ENCODE peak calls at places on chromosomes 13 and 19, in four cellular contexts. U is A549, Q is K562, Z is SK-N-SH. T is an unnamed sample.

GRCh38 chr19:4268816-4269430 is 10.1 kb upstream of the SHD start:
- DNase-seq in U (no peak), Q (no peak), Z (no peak), T (no peak)

GRCh38 chr13:73860501-73860900 is 273.7 kb downstream of the KLF12 start:
- DNase-seq in U (no peak), Q (no peak), Z (no peak), T (no peak)

GRCh38 chr19:43467730-43468129 is 2.3 kb upstream of the LYPD3 start:
- DNase-seq in U (no peak), Q (no peak), Z (no peak), T (no peak)

GRCh38 chr19:17159466-17160393 is 55.4 kb upstream of the USE1 start:
- DNase-seq in U (no peak), Q (no peak), Z (no peak), T (no peak)

GRCh38 chr13:49304763-49305695 is 57.3 kb downstream of the CDADC1 start:
- DNase-seq in U (no peak), Q (no peak), Z (no peak), T (no peak)

GRCh38 chr19:49492573-49493411 is 3.4 kb upstream of the RPS11 start:
- DNase-seq in U (no peak), Q (peak; percentile 4), Z (no peak), T (no peak)

GRCh38 chr19:39196320-39196719 is 444 bp upstream of the NCCRP1 start:
- DNase-seq in U (no peak), Q (no peak), Z (no peak), T (no peak)

GRCh38 chr19:18091217-18091608 is 4.5 kb upstream of the IL12RB1 start:
- DNase-seq in U (no peak), Q (peak; percentile 60), Z (no peak), T (peak; percentile 94)

GRCh38 chr13:53198017-53198416 is 169.4 kb downstream of the OLFM4 start:
- DNase-seq in U (no peak), Q (no peak), Z (peak; percentile 57), T (no peak)

GRCh38 chr19:1505991-1506881 is 6.6 kb downstream of the ADAMTSL5 start:
- DNase-seq in U (no peak), Q (no peak), Z (no peak), T (no peak)

GRCh38 chr19:1509589-1510441 is 3.0 kb downstream of the ADAMTSL5 start:
- DNase-seq in U (no peak), Q (no peak), Z (no peak), T (no peak)

GRCh38 chr19:1507192-1507660 is 5.6 kb downstream of the ADAMTSL5 start:
- DNase-seq in U (no peak), Q (no peak), Z (no peak), T (no peak)

GRCh38 chr19:1508507-1508856 is 4.3 kb downstream of the ADAMTSL5 start:
- DNase-seq in U (no peak), Q (no peak), Z (no peak), T (no peak)

DNA sequence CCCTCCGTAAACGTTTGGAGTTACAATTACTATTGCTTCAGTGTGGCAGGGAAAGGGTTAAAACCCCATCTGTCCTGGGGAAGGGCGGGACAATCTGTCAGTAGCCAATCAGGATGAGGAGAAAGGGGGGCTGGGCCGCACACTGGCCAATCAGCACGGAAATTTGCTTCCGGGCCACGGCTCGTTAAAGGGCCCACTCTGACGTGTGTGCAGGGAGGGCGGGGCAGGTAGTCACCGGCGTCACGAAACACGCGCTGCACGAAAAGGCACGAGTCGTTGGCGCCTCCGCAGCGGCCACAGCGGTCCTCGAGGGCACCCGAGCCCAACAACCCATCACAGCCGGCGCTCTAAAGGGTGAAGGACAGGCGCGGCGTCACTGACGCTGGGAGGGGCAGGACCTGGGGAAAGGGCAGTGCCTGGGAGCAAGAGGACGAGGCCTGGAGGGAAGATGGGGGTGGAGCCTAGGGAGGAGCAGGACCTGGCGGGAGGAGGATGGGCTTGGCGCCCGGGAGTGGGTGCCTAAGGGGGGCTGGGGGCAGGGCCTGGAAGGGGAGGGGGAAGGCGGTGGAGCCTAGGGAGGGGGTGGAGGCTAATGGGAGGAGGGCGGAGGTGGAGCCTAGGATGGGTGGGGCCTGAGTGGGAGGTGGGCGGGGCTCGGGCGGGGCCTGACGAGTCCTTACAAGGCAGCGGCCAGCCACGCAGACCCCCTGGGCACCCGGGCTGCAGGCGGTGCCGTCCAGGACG is 4.9 kb downstream of the ADAMTSL5 start:
- DNase-seq in U (peak; percentile 97), Q (peak; percentile 99), Z (peak; percentile 100), T (peak; percentile 76)
- TF ChIP-seq REST in U (no peak), Q (no peak), Z (peak; percentile 6), T (no peak)

GRCh38 chr13:102940770-102941169 is 94.9 kb downstream of the ERCC5 start:
- DNase-seq in U (no peak), Q (no peak), Z (no peak), T (no peak)

GRCh38 chr13:102948006-102948405 is 102.2 kb downstream of the ERCC5 start:
- DNase-seq in U (no peak), Q (no peak), Z (no peak), T (no peak)

GRCh38 chr13:102944821-102945220 is 99.0 kb downstream of the ERCC5 start:
- DNase-seq in U (no peak), Q (no peak), Z (no peak), T (no peak)

GRCh38 chr13:102940143-102940542 is 94.3 kb downstream of the ERCC5 start:
- DNase-seq in U (no peak), Q (no peak), Z (no peak), T (no peak)

GRCh38 chr13:102945324-102945815 is 99.5 kb downstream of the ERCC5 start:
- DNase-seq in U (no peak), Q (no peak), Z (no peak), T (no peak)
- H3K27ac ChIP-seq in U (no peak overlapping the region), Q (no peak overlapping the region), Z (no peak overlapping the region), T (no peak overlapping the region)

GRCh38 chr13:19862511-19863313 is 737 bp downstream of the ZMYM5 start:
- DNase-seq in U (no peak), Q (peak; percentile 32), Z (no peak), T (peak; percentile 45)

GRCh38 chr13:19864339-19865309 is 1.2 kb upstream of the ZMYM5 start:
- DNase-seq in U (peak; percentile 55), Q (peak; percentile 14), Z (peak; percentile 64), T (no peak)

GRCh38 chr13:19864018-19864338 is 529 bp upstream of the ZMYM5 start:
- DNase-seq in U (no peak), Q (peak; percentile 65), Z (peak; percentile 75), T (peak; percentile 61)

GRCh38 chr13:19861762-19862161 is 1.7 kb downstream of the ZMYM5 start:
- DNase-seq in U (no peak), Q (no peak), Z (no peak), T (no peak)

GRCh38 chr13:19863323-19864017 is at the start of gene ZMYM5:
- DNase-seq in U (peak; percentile 83), Q (peak; percentile 91), Z (peak; percentile 96), T (peak; percentile 92)
- TF ChIP-seq REST in U (no peak), Q (no peak), Z (no peak), T (peak; percentile 19)

GRCh38 chr13:93767917-93768422 is 541.4 kb downstream of the GPC6 start:
- DNase-seq in U (no peak), Q (no peak), Z (no peak), T (no peak)

GRCh38 chr13:93769126-93769525 is 542.5 kb downstream of the GPC6 start:
- DNase-seq in U (no peak), Q (no peak), Z (no peak), T (no peak)

GRCh38 chr13:93771782-93772181 is 545.2 kb downstream of the GPC6 start:
- DNase-seq in U (no peak), Q (no peak), Z (no peak), T (no peak)

GRCh38 chr13:93769607-93770006 is 543.0 kb downstream of the GPC6 start:
- DNase-seq in U (no peak), Q (no peak), Z (no peak), T (no peak)

DNA sequence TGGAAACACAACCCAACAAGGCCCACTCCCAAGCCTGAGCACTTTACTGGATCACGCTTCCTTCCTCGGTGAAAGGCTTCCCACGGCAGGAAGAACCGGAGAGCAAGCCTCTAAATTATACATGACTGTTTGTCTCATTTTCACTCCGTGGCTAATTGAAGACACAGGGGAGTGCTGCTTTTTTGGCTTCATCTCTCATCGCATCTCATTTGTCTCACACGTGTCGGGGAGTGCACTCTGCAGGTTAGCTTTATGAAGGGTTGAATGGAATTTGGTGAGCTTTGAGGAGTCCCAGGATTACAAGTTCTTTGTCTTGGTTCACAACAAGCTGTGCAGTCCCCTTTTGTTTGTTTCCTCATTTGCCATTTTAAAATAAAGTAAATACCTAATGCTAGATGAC is 544.6 kb downstream of the GPC6 start:
- DNase-seq in U (no peak), Q (no peak), Z (no peak), T (no peak)
- H3K27ac ChIP-seq in U (no peak overlapping the region), Q (no peak overlapping the region), Z (no peak overlapping the region), T (no peak overlapping the region)

GRCh38 chr19:15631817-15632216 is 8.9 kb upstream of the CYP4F3 start:
- DNase-seq in U (peak; percentile 13), Q (peak; percentile 88), Z (peak; percentile 47), T (peak; percentile 39)
- TF ChIP-seq REST in U (peak; percentile 77), Q (peak; percentile 90), Z (peak; percentile 96), T (peak; percentile 91)

DNA sequence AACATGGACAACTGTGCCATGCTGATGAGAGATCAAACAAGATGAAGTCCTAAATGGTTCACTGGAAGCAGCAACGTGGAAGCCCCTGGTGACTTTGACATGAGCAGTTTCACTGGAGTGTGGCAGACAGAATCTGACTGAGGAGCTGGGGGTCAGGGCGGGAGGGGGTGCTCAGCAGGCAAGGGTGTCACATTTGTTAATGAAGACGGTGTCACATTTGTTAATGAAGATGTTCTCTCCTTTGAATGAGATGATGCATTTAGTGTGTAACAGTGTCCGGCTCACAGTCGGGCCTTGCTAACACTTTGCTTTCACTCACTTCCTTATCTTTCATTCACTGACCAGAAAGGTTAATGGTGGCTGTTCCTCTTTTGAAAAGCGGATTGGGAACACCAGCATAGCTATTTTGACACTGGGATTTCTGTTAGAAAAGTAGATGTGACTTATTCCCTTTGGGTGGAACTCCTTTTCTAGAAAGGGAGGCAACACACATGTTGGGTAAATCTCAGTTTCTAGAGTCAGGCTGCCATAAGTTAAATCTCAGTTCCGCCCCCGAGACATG is 693.7 kb downstream of the UQCRFS1 start:
- DNase-seq in U (no peak), Q (no peak), Z (no peak), T (no peak)
- H3K27ac ChIP-seq in U (no peak overlapping the region), Q (peak overlapping the region; percentile 80), Z (no peak overlapping the region), T (no peak overlapping the region)

GRCh38 chr19:13795595-13796300 is 505 bp downstream of the ZSWIM4 start:
- DNase-seq in U (peak; percentile 20), Q (peak; percentile 69), Z (peak; percentile 56), T (no peak)

GRCh38 chr19:13794388-13794751 is 873 bp upstream of the ZSWIM4 start:
- DNase-seq in U (no peak), Q (no peak), Z (no peak), T (no peak)

GRCh38 chr19:13797058-13797440 is 1.8 kb downstream of the ZSWIM4 start:
- DNase-seq in U (no peak), Q (no peak), Z (no peak), T (no peak)

GRCh38 chr19:13796301-13797057 is 1.2 kb downstream of the ZSWIM4 start:
- DNase-seq in U (peak; percentile 68), Q (peak; percentile 8), Z (peak; percentile 43), T (no peak)

GRCh38 chr19:13794752-13795589 is at the start of gene ZSWIM4:
- DNase-seq in U (peak; percentile 86), Q (peak; percentile 98), Z (peak; percentile 98), T (peak; percentile 99)
- TF ChIP-seq REST in U (no peak), Q (peak; percentile 34), Z (no peak), T (no peak)

GRCh38 chr19:46296722-46297431 is at the start of gene HIF3A:
- DNase-seq in U (no peak), Q (peak; percentile 44), Z (peak; percentile 90), T (no peak)
- H3K27ac ChIP-seq in U (peak within 1 kb of the TSS; percentile 65), Q (no peak within 1 kb of the TSS), Z (no peak within 1 kb of the TSS), T (no peak within 1 kb of the TSS)

T was measured in HL-60.